ENCODE peak calls at places on chromosomes 5 and 9, in seven cellular contexts. U is HCT116, L is IMR-90, R is K562, A is A549, M is HepG2, J is GM12878. Z is an unnamed sample.

GRCh38 chr9:38768351-38768761 is 48.4 kb upstream of the FAM240B start:
- DNase-seq in L (no peak), A (no peak), M (no peak), U (no peak), R (no peak), J (no peak), Z (no peak)

GRCh38 chr5:54344653-54345052 is 34.3 kb upstream of the ARL15 start:
- DNase-seq in R (no peak), U (no peak), M (no peak), A (no peak), L (no peak), J (no peak), Z (no peak)

GRCh38 chr5:140038373-140038957 is 4.6 kb downstream of the NRG2 start:
- DNase-seq in L (peak; percentile 50), A (no peak), U (no peak), J (no peak), M (no peak), R (no peak), Z (no peak)

GRCh38 chr5:172533399-172534228 is 79.3 kb upstream of the SH3PXD2B start:
- DNase-seq in R (no peak), A (no peak), U (no peak), J (no peak), L (no peak), M (no peak), Z (peak; percentile 32)

GRCh38 chr9:124855944-124856773 is 2.9 kb downstream of the WDR38 start:
- DNase-seq in A (no peak), R (no peak), U (peak; percentile 40), J (no peak), M (peak; percentile 59), L (no peak), Z (peak; percentile 84)

GRCh38 chr5:3605298-3606010 is 9.8 kb downstream of the IRX1 start:
- DNase-seq in L (no peak), A (no peak), R (no peak), J (no peak), M (no peak), U (no peak), Z (no peak)

GRCh38 chr9:78676623-78677022 is 379.7 kb downstream of the PSAT1 start:
- DNase-seq in R (no peak), M (no peak), L (peak; percentile 76), J (no peak), A (no peak), U (no peak), Z (no peak)

GRCh38 chr5:150789943-150790611 is 11.5 kb downstream of the SMIM3 start:
- DNase-seq in L (peak; percentile 99), A (no peak), R (no peak), M (no peak), J (peak; percentile 54), U (peak; percentile 85), Z (no peak)

GRCh38 chr5:14145356-14146334 is 2.5 kb downstream of the TRIO start:
- DNase-seq in A (no peak), R (no peak), J (no peak), U (no peak), M (no peak), L (peak; percentile 84), Z (no peak)

GRCh38 chr9:37036237-37037136 is 2.4 kb upstream of the PAX5 start:
- DNase-seq in U (no peak), M (no peak), L (peak; percentile 12), R (no peak), A (no peak), J (no peak), Z (peak; percentile 73)

GRCh38 chr9:114845373-114845772 is 39.5 kb upstream of the TNFSF15 start:
- DNase-seq in U (no peak), R (no peak), M (no peak), L (no peak), A (no peak), J (no peak), Z (no peak)

GRCh38 chr5:67152400-67152799 is 44.2 kb downstream of the CD180 start:
- DNase-seq in J (no peak), A (no peak), L (no peak), U (no peak), M (no peak), R (no peak), Z (no peak)

GRCh38 chr9:136340356-136341041 is 13.2 kb downstream of the GPSM1 start:
- DNase-seq in U (no peak), J (no peak), A (no peak), M (no peak), R (no peak), L (no peak), Z (no peak)

GRCh38 chr9:136338511-136338910 is 11.2 kb downstream of the GPSM1 start:
- DNase-seq in M (no peak), R (no peak), A (no peak), J (no peak), L (no peak), U (no peak), Z (no peak)

GRCh38 chr9:136337416-136338395 is 10.4 kb downstream of the GPSM1 start:
- DNase-seq in L (no peak), U (no peak), A (no peak), J (no peak), M (no peak), R (no peak), Z (no peak)

GRCh38 chr9:136339958-136340310 is 12.6 kb downstream of the GPSM1 start:
- DNase-seq in A (no peak), R (no peak), U (no peak), J (no peak), M (no peak), L (no peak), Z (no peak)

DNA sequence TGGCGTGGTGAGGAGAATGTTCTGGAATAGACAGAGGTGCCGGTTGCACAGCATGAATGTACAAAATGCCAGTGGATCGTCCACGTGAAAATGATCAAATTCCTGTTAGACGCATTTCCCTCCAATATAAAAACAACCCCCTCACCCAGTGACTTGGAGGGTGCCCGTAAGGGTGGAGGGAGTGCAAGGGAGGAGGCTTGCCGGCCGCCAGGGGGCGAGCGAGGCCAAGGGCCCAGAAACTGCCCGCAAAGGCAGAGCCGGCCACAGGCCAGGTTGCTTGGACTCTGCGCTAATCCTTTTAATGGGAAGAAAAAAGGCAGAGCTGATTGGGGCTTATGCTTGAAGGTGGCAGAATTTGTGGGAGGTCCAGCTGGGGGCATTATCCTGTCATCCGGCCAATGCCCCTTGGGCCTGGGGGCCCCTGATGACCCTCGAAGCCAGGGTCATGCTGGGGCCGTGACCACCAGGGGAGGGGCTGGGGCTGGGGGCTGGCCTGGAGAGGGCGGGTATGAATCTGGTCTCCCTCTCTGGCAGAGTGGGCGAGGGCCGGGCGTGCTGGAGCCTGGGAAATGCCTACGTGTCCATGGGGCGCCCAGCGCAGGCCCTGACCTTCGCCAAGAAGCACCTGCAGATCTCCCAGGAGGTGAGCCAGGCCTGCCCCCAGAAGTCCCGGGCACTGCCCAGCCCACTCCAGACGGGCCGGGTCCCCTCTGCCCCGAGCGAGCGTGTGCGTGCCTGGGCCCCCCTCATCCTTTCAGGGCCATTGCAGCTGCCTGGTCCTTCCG is 12.0 kb downstream of the GPSM1 start:
- DNase-seq in U (no peak), R (peak; percentile 71), M (peak; percentile 62), L (peak; percentile 53), A (peak; percentile 74), J (no peak), Z (peak; percentile 89)
- TF ChIP-seq CEBPB in U (no peak), R (no peak), M (no peak), L (no peak), A (no peak), J (no peak), Z (no peak)

GRCh38 chr5:149367249-149367971 is 9.6 kb downstream of the PCYOX1L start:
- DNase-seq in U (peak; percentile 79), M (peak; percentile 89), J (no peak), L (peak; percentile 70), R (peak; percentile 76), A (peak; percentile 96), Z (peak; percentile 89)
- TF ChIP-seq CEBPB in U (no peak), M (no peak), J (no peak), L (no peak), R (no peak), A (no peak), Z (no peak)

GRCh38 chr5:124927735-124928134 is 181.3 kb upstream of the ZNF608 start:
- DNase-seq in L (peak; percentile 41), M (no peak), U (no peak), A (no peak), R (no peak), J (no peak), Z (no peak)
- TF ChIP-seq CEBPB in L (no peak), M (no peak), U (no peak), A (no peak), R (no peak), J (no peak), Z (no peak)

GRCh38 chr5:82313016-82313415 is 34.9 kb upstream of the RPS23 start:
- DNase-seq in A (no peak), J (no peak), L (no peak), U (peak; percentile 36), R (no peak), M (no peak), Z (no peak)

GRCh38 chr5:82314964-82315728 is 37.0 kb upstream of the RPS23 start:
- DNase-seq in R (no peak), J (no peak), L (peak; percentile 61), A (no peak), M (no peak), U (no peak), Z (no peak)

GRCh38 chr5:82308416-82308815 is 30.3 kb upstream of the RPS23 start:
- DNase-seq in J (no peak), M (no peak), R (no peak), L (no peak), U (no peak), A (no peak), Z (no peak)

GRCh38 chr5:82308997-82309670 is 31.0 kb upstream of the RPS23 start:
- DNase-seq in A (no peak), J (no peak), R (no peak), M (no peak), U (no peak), L (peak; percentile 63), Z (no peak)

GRCh38 chr5:82312373-82312856 is 34.3 kb upstream of the RPS23 start:
- DNase-seq in M (peak; percentile 50), R (peak; percentile 53), J (no peak), U (peak; percentile 54), A (peak; percentile 40), L (peak; percentile 83), Z (peak; percentile 82)
- TF ChIP-seq CEBPB in M (no peak), R (no peak), J (no peak), U (no peak), A (no peak), L (peak; percentile 68), Z (no peak)

GRCh38 chr5:135005076-135005475 is 29.0 kb downstream of the PITX1 start:
- DNase-seq in L (no peak), A (no peak), J (no peak), M (no peak), R (no peak), U (no peak), Z (no peak)
- TF ChIP-seq CEBPB in L (no peak), A (no peak), J (no peak), M (no peak), R (no peak), U (no peak), Z (no peak)

DNA sequence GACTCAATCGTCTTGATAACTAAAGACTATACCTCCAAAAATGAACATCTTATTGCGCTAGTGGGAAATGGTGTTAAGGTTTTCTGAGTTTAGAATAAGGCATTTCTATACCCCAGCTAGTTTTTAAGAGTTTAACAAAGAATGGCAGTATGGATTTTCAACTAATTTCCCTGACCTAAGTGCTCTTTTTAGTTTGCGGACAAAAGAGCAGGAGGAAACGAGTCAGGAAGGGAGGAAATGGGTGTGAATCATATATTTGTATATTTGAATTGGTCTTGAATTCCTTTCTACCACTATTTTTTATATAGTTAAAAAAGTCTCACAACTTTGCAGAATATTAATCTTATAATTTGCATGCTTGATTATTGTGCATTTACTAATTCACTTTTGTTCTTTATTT is 516.3 kb upstream of the ZNF608 start:
- DNase-seq in A (no peak), R (no peak), M (no peak), J (no peak), L (peak; percentile 47), U (no peak), Z (no peak)
- TF ChIP-seq CEBPB in A (no peak), R (no peak), M (no peak), J (no peak), L (no peak), U (no peak), Z (no peak)